ENCODE peak calls at places on chromosome 1, in eight cellular contexts. T, R, Y, E, Q, P, U and D are unnamed samples.

GRCh38 chr1:210437781-210438180 is 109.1 kb downstream of the HHAT start:
- DNase-seq in U (no peak), T (no peak), Y (no peak), Q (no peak), P (peak; percentile 22), E (no peak), R (no peak), D (no peak)

GRCh38 chr1:224095339-224095738 is 18.6 kb upstream of the FBXO28 start:
- DNase-seq in Y (no peak), P (no peak), R (no peak), T (no peak), U (no peak), E (no peak), Q (no peak), D (no peak)

GRCh38 chr1:177981186-177981585 is 11.3 kb upstream of the SEC16B start:
- DNase-seq in E (no peak), Y (no peak), P (no peak), R (no peak), Q (no peak), U (no peak), T (no peak), D (no peak)

GRCh38 chr1:215595231-215595630 is 28.1 kb downstream of the KCTD3 start:
- DNase-seq in P (no peak), Q (no peak), Y (no peak), R (no peak), E (no peak), T (no peak), U (no peak), D (no peak)

GRCh38 chr1:93651695-93652094 is 29.9 kb downstream of the BCAR3 start:
- DNase-seq in E (no peak), U (no peak), Q (no peak), T (no peak), Y (no peak), R (no peak), P (no peak), D (no peak)

GRCh38 chr1:1941211-1941841 is 22.2 kb upstream of the TMEM52 start:
- DNase-seq in P (no peak), U (no peak), T (no peak), Q (no peak), Y (no peak), R (no peak), E (no peak), D (no peak)

GRCh38 chr1:54118704-54119103 is 34.1 kb downstream of the CDCP2 start:
- DNase-seq in E (peak; percentile 89), T (peak; percentile 44), Y (no peak), R (no peak), Q (peak; percentile 76), U (no peak), P (peak; percentile 86), D (no peak)

GRCh38 chr1:247681288-247681897 is 1.9 kb upstream of the OR13G1 start:
- DNase-seq in R (peak; percentile 63), P (no peak), T (peak; percentile 15), E (peak; percentile 28), Y (peak; percentile 54), Q (peak; percentile 57), U (peak; percentile 63), D (no peak)

GRCh38 chr1:175493999-175494336 is 249.4 kb downstream of the TNR start:
- DNase-seq in Q (no peak), E (no peak), T (no peak), Y (no peak), R (no peak), P (no peak), U (peak; percentile 41), D (no peak)

GRCh38 chr1:232306269-232306911 is 323.5 kb downstream of the SIPA1L2 start:
- DNase-seq in P (no peak), T (peak; percentile 34), E (peak; percentile 5), Q (peak; percentile 47), R (peak; percentile 39), Y (no peak), U (peak; percentile 69), D (no peak)
- TF ChIP-seq CTCF in P (no peak), T (peak; percentile 13), E (peak; percentile 50), Q (peak; percentile 32), R (no peak), Y (no peak), U (peak; percentile 66), D (peak; percentile 9)

GRCh38 chr1:190453550-190453949 is 24.1 kb downstream of the BRINP3 start:
- DNase-seq in P (no peak), U (no peak), R (no peak), Q (peak; percentile 10), T (peak; percentile 10), Y (peak; percentile 8), E (no peak), D (no peak)
- TF ChIP-seq CTCF in P (no peak), U (no peak), R (no peak), Q (peak; percentile 10), T (peak; percentile 2), Y (peak; percentile 62), E (no peak), D (peak; percentile 29)

GRCh38 chr1:201119206-201119814 is 7.1 kb upstream of the CACNA1S start:
- DNase-seq in E (peak; percentile 47), Q (peak; percentile 15), U (peak; percentile 80), P (peak; percentile 6), R (peak; percentile 73), Y (peak; percentile 67), T (peak; percentile 19), D (no peak)
- TF ChIP-seq CTCF in E (peak; percentile 91), Q (peak; percentile 79), U (peak; percentile 91), P (peak; percentile 71), R (peak; percentile 78), Y (peak; percentile 92), T (peak; percentile 61), D (peak; percentile 70)

GRCh38 chr1:3417082-3417728 is 37.3 kb upstream of the ARHGEF16 start:
- DNase-seq in Y (no peak), E (no peak), R (no peak), Q (no peak), T (no peak), U (no peak), P (no peak), D (no peak)
- TF ChIP-seq CTCF in Y (peak; percentile 82), E (peak; percentile 57), R (peak; percentile 90), Q (peak; percentile 29), T (peak; percentile 38), U (peak; percentile 83), P (peak; percentile 26), D (no peak)

GRCh38 chr1:186183219-186183618 is 191.8 kb downstream of the TPR start:
- DNase-seq in T (peak; percentile 82), E (peak; percentile 84), U (no peak), Q (peak; percentile 60), R (no peak), P (peak; percentile 52), Y (no peak), D (no peak)
- TF ChIP-seq CTCF in T (no peak), E (no peak), U (no peak), Q (no peak), R (no peak), P (no peak), Y (no peak), D (no peak)

GRCh38 chr1:217660353-217661062 is 29.4 kb downstream of the SPATA17 start:
- DNase-seq in P (peak; percentile 84), T (peak; percentile 69), R (no peak), U (no peak), Q (peak; percentile 60), E (peak; percentile 32), Y (peak; percentile 10), D (no peak)
- TF ChIP-seq CTCF in P (peak; percentile 37), T (peak; percentile 70), R (peak; percentile 43), U (peak; percentile 62), Q (peak; percentile 53), E (peak; percentile 58), Y (peak; percentile 70), D (peak; percentile 56)

GRCh38 chr1:151909167-151910149 is at the start of gene THEM4:
- DNase-seq in Y (peak; percentile 93), Q (peak; percentile 96), R (peak; percentile 95), E (peak; percentile 92), T (peak; percentile 95), P (peak; percentile 90), U (peak; percentile 98), D (peak; percentile 52)
- TF ChIP-seq CTCF in Y (peak; percentile 47), Q (peak; percentile 22), R (peak; percentile 19), E (no peak), T (peak; percentile 6), P (no peak), U (no peak), D (no peak)

GRCh38 chr1:222557574-222557973 is 9.7 kb upstream of the HHIPL2 start:
- DNase-seq in T (no peak), Y (no peak), Q (no peak), P (no peak), R (no peak), U (no peak), E (no peak), D (no peak)

GRCh38 chr1:222557148-222557547 is 9.2 kb upstream of the HHIPL2 start:
- DNase-seq in Q (peak; percentile 21), R (no peak), P (no peak), Y (no peak), U (no peak), E (peak; percentile 33), T (peak; percentile 9), D (no peak)

GRCh38 chr1:222555992-222556615 is 8.2 kb upstream of the HHIPL2 start:
- DNase-seq in R (no peak), E (no peak), P (no peak), T (no peak), Y (no peak), Q (no peak), U (no peak), D (no peak)

GRCh38 chr1:222554177-222554576 is 6.3 kb upstream of the HHIPL2 start:
- DNase-seq in E (no peak), T (no peak), P (no peak), Q (no peak), Y (no peak), R (no peak), U (no peak), D (no peak)

DNA sequence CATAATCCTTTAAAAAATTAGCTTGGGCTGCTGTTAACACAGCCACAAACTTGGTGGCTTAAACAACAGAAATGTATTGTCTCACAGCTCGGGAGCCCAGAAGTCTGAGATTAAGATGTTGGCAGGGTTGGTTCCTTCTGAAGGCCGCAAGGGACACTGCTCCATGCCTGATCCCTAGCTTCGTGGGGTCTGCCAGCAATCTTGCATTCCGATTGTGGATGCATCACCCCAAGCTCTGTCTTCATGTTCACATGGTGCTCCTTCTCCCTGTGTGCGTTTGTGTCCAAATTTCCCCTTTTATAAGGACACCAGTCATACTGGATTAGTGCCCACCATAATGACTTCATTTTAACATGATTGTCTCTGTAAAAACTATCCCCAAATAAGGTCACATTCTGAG is 5.0 kb upstream of the HHIPL2 start:
- DNase-seq in E (no peak), Q (no peak), U (no peak), P (no peak), T (peak; percentile 44), Y (no peak), R (no peak), D (no peak)
- TF ChIP-seq CTCF in E (no peak), Q (no peak), U (no peak), P (no peak), T (no peak), Y (no peak), R (no peak), D (no peak)

GRCh38 chr1:235946570-235946981 is 79.9 kb upstream of the LYST start:
- DNase-seq in P (peak; percentile 75), Q (peak; percentile 83), R (no peak), T (peak; percentile 49), Y (peak; percentile 13), E (peak; percentile 74), U (no peak), D (no peak)
- TF ChIP-seq CTCF in P (no peak), Q (peak; percentile 23), R (no peak), T (peak; percentile 54), Y (peak; percentile 61), E (peak; percentile 54), U (peak; percentile 24), D (peak; percentile 18)

GRCh38 chr1:232634086-232634485 is 4.2 kb upstream of the SIPA1L2 start:
- DNase-seq in Q (no peak), E (no peak), R (no peak), T (no peak), P (no peak), Y (peak; percentile 64), U (peak; percentile 47), D (no peak)
- TF ChIP-seq CTCF in Q (no peak), E (no peak), R (no peak), T (no peak), P (no peak), Y (peak; percentile 25), U (no peak), D (no peak)